ENCODE peak calls at places on chromosomes 7 and 10, in four cellular contexts. One of them, this sample, is unnamed.

GRCh38 chr10:12483996-12484944 is 134.9 kb downstream of the CAMK1D start:
- DNase-seq in body of pancreas: no peak
- DNase-seq in heart left ventricle: no peak
- DNase-seq in IMR-90: no peak
- DNase-seq in this sample: no peak

GRCh38 chr10:27100800-27101347 is 580 bp upstream of the ANKRD26 start:
- DNase-seq in heart left ventricle: peak
- DNase-seq in IMR-90: no peak
- DNase-seq in body of pancreas: no peak
- DNase-seq in this sample: no peak

GRCh38 chr10:104052351-104052885 is 33.3 kb downstream of the COL17A1 start:
- DNase-seq in heart left ventricle: no peak
- DNase-seq in body of pancreas: no peak
- DNase-seq in IMR-90: no peak
- DNase-seq in this sample: peak

GRCh38 chr7:139871276-139871675 is 42.2 kb downstream of the TBXAS1 start:
- DNase-seq in heart left ventricle: no peak
- DNase-seq in body of pancreas: no peak
- DNase-seq in IMR-90: peak
- DNase-seq in this sample: peak

GRCh38 chr7:84647797-84648762 is 453.5 kb upstream of the SEMA3A start:
- DNase-seq in IMR-90: peak
- DNase-seq in body of pancreas: no peak
- DNase-seq in heart left ventricle: no peak
- DNase-seq in this sample: peak

GRCh38 chr7:82521906-82522445 is 78.4 kb upstream of the CACNA2D1 start:
- DNase-seq in body of pancreas: no peak
- DNase-seq in heart left ventricle: no peak
- DNase-seq in IMR-90: no peak
- DNase-seq in this sample: peak

GRCh38 chr10:62433181-62433692 is 59.1 kb downstream of the ZNF365 start:
- DNase-seq in IMR-90: peak
- DNase-seq in body of pancreas: peak
- DNase-seq in heart left ventricle: peak
- DNase-seq in this sample: peak

GRCh38 chr7:137909042-137909441 is 62.3 kb upstream of the DGKI start:
- DNase-seq in heart left ventricle: no peak
- DNase-seq in body of pancreas: no peak
- DNase-seq in IMR-90: peak
- DNase-seq in this sample: peak

GRCh38 chr7:72785166-72785955 is 42.6 kb downstream of the TYW1B start:
- DNase-seq in heart left ventricle: no peak
- DNase-seq in body of pancreas: no peak
- DNase-seq in IMR-90: peak
- DNase-seq in this sample: peak

GRCh38 chr7:124072603-124073324 is 39.9 kb upstream of the TMEM229A start:
- DNase-seq in heart left ventricle: no peak
- DNase-seq in IMR-90: peak
- DNase-seq in body of pancreas: no peak
- DNase-seq in this sample: peak

GRCh38 chr10:61068471-61068870 is 124.5 kb upstream of the RHOBTB1 start:
- DNase-seq in body of pancreas: no peak
- DNase-seq in IMR-90: no peak
- DNase-seq in heart left ventricle: no peak
- DNase-seq in this sample: peak

GRCh38 chr7:98470131-98470985 is 69.5 kb upstream of the BAIAP2L1 start:
- DNase-seq in IMR-90: no peak
- DNase-seq in body of pancreas: peak
- DNase-seq in heart left ventricle: peak
- DNase-seq in this sample: no peak

GRCh38 chr7:155804897-155805825 is 7.1 kb downstream of the SHH start:
- DNase-seq in IMR-90: peak
- DNase-seq in body of pancreas: peak
- DNase-seq in heart left ventricle: peak
- DNase-seq in this sample: peak

GRCh38 chr7:2959343-2959680 is 84.4 kb downstream of the CARD11 start:
- DNase-seq in IMR-90: no peak
- DNase-seq in body of pancreas: no peak
- DNase-seq in heart left ventricle: no peak
- DNase-seq in this sample: no peak

GRCh38 chr10:119005377-119006043 is 24.0 kb upstream of the NANOS1 start:
- DNase-seq in body of pancreas: no peak
- DNase-seq in IMR-90: peak
- DNase-seq in heart left ventricle: no peak
- DNase-seq in this sample: peak

GRCh38 chr10:11687779-11688447 is 54.3 kb upstream of the ECHDC3 start:
- DNase-seq in body of pancreas: peak
- DNase-seq in IMR-90: no peak
- DNase-seq in heart left ventricle: no peak
- DNase-seq in this sample: no peak

GRCh38 chr10:47277352-47278151 is 22.4 kb upstream of the GDF10 start:
- DNase-seq in heart left ventricle: no peak
- DNase-seq in body of pancreas: no peak
- DNase-seq in IMR-90: no peak
- DNase-seq in this sample: no peak

GRCh38 chr7:2044311-2044882 is 188.3 kb downstream of the MAD1L1 start:
- DNase-seq in IMR-90: no peak
- DNase-seq in body of pancreas: no peak
- DNase-seq in heart left ventricle: peak
- DNase-seq in this sample: no peak

GRCh38 chr10:23199768-23200511 is 7.8 kb downstream of the PTF1A start:
- DNase-seq in IMR-90: no peak
- DNase-seq in heart left ventricle: no peak
- DNase-seq in body of pancreas: no peak
- DNase-seq in this sample: no peak

GRCh38 chr10:12960431-12960898 is 41.0 kb downstream of the CCDC3 start:
- DNase-seq in heart left ventricle: peak
- DNase-seq in body of pancreas: peak
- DNase-seq in IMR-90: peak
- DNase-seq in this sample: peak

GRCh38 chr7:103989785-103990775 is 622 bp upstream of the RELN start:
- DNase-seq in heart left ventricle: no peak
- DNase-seq in IMR-90: peak
- DNase-seq in body of pancreas: no peak
- DNase-seq in this sample: peak
- TF ChIP-seq CTCF in heart left ventricle: no peak
- TF ChIP-seq CTCF in IMR-90: peak
- TF ChIP-seq CTCF in body of pancreas: no peak
- TF ChIP-seq CTCF in this sample: no peak

DNA sequence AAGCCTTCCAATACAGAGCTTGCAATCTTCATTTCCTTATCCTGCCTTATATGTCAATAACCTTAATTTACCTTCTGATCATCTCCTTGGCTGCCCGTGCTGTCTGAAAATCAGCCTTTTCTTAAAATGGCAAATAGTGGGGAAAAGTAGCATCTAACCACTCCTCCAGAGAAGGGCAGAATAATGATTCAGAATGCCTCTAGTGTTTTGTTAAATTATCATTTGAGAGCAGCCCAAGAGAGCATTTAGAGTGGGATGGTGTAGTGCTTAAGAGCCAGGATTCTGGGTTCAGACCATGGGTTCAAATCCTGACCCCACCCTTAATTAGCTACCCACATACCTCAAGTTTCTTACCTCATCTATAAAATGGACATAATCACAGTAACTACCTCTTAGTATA is 4.6 kb upstream of the TMEM139 start:
- DNase-seq in body of pancreas: no peak
- DNase-seq in heart left ventricle: no peak
- DNase-seq in IMR-90: no peak
- DNase-seq in this sample: no peak
- H3K4me3 ChIP-seq in body of pancreas: no peak
- H3K4me3 ChIP-seq in heart left ventricle: no peak
- H3K4me3 ChIP-seq in IMR-90: no peak
- H3K4me3 ChIP-seq in this sample: no peak

DNA sequence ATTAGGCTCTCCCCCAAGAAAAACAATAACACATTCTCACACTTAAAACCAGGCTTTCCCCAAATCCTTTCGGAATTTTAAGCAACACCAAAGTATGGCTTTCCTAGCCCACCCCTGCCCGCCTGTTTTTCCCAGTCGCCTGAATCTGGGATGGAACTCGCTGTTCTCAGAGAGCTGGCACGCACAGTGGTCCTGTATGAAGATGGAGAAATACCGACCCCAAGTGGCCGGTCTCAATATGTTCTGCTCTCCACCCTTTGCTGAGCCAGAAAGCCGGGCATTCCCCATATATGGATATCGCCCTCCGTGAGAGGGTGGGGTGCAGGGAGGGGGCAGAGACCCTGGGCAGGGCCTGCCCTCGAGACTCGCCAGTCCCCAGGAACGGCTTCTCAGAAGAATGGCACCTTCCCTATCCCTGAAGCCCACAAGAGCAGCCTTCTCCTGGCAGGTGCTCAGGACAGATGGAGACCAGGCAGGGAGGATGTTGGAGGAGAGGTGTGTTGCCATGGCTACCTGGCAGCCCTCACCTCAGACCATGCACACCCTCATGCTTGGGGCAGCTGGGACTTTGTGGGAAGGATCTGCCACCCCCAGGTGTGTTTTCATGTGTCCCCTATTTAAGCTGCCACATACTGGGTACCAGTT is 3.4 kb downstream of the TACR2 start:
- DNase-seq in IMR-90: peak
- DNase-seq in heart left ventricle: peak
- DNase-seq in body of pancreas: peak
- DNase-seq in this sample: peak
- TF ChIP-seq CTCF in IMR-90: peak
- TF ChIP-seq CTCF in heart left ventricle: peak
- TF ChIP-seq CTCF in body of pancreas: peak
- TF ChIP-seq CTCF in this sample: peak

DNA sequence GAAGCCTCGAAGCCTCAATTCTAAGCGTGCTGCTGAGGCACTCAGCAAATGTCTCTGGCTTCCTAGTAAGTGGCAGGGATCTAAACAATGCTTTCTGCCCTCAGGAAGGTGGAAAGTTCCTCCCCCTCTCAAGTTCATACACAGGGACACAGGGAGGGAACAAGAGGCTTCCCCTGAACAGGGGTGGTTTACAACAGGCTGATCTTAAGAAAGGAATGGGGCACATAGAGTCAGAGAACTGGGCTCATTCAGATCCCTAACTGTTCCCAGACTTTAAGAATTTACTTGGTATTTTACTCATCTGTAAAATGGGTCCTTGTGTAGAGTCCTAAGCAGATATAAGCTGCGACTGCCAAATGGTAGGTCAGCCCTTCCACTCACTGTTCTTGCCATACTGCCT is 2.5 kb downstream of the TNS3 start:
- DNase-seq in IMR-90: no peak
- DNase-seq in heart left ventricle: no peak
- DNase-seq in body of pancreas: no peak
- DNase-seq in this sample: no peak
- H3K4me3 ChIP-seq in IMR-90: no peak
- H3K4me3 ChIP-seq in heart left ventricle: no peak
- H3K4me3 ChIP-seq in body of pancreas: no peak
- H3K4me3 ChIP-seq in this sample: no peak

GRCh38 chr7:79302281-79302680 is 151.2 kb downstream of the MAGI2 start:
- DNase-seq in IMR-90: no peak
- DNase-seq in heart left ventricle: no peak
- DNase-seq in body of pancreas: no peak
- DNase-seq in this sample: no peak

GRCh38 chr7:79304711-79305110 is 148.8 kb downstream of the MAGI2 start:
- DNase-seq in heart left ventricle: no peak
- DNase-seq in body of pancreas: no peak
- DNase-seq in IMR-90: no peak
- DNase-seq in this sample: no peak

GRCh38 chr7:79307376-79307775 is 146.1 kb downstream of the MAGI2 start:
- DNase-seq in heart left ventricle: no peak
- DNase-seq in IMR-90: no peak
- DNase-seq in body of pancreas: no peak
- DNase-seq in this sample: no peak

GRCh38 chr7:79312022-79312421 is 141.4 kb downstream of the MAGI2 start:
- DNase-seq in IMR-90: no peak
- DNase-seq in heart left ventricle: no peak
- DNase-seq in body of pancreas: no peak
- DNase-seq in this sample: no peak

GRCh38 chr7:79308176-79308575 is 145.3 kb downstream of the MAGI2 start:
- DNase-seq in IMR-90: no peak
- DNase-seq in heart left ventricle: no peak
- DNase-seq in body of pancreas: no peak
- DNase-seq in this sample: peak
- TF ChIP-seq CTCF in IMR-90: no peak
- TF ChIP-seq CTCF in heart left ventricle: no peak
- TF ChIP-seq CTCF in body of pancreas: no peak
- TF ChIP-seq CTCF in this sample: peak

GRCh38 chr10:132044803-132045202 is 20.9 kb upstream of the JAKMIP3 start:
- DNase-seq in heart left ventricle: no peak
- DNase-seq in body of pancreas: no peak
- DNase-seq in IMR-90: no peak
- DNase-seq in this sample: no peak

GRCh38 chr10:132041340-132041739 is 24.4 kb upstream of the JAKMIP3 start:
- DNase-seq in body of pancreas: no peak
- DNase-seq in IMR-90: no peak
- DNase-seq in heart left ventricle: no peak
- DNase-seq in this sample: no peak

GRCh38 chr10:132047575-132048293 is 18.0 kb upstream of the JAKMIP3 start:
- DNase-seq in body of pancreas: no peak
- DNase-seq in heart left ventricle: no peak
- DNase-seq in IMR-90: no peak
- DNase-seq in this sample: no peak

GRCh38 chr10:132045324-132045723 is 20.4 kb upstream of the JAKMIP3 start:
- DNase-seq in heart left ventricle: no peak
- DNase-seq in IMR-90: no peak
- DNase-seq in body of pancreas: no peak
- DNase-seq in this sample: no peak

GRCh38 chr10:132043861-132044695 is 21.7 kb upstream of the JAKMIP3 start:
- DNase-seq in heart left ventricle: no peak
- DNase-seq in body of pancreas: no peak
- DNase-seq in IMR-90: no peak
- DNase-seq in this sample: no peak
- H3K4me3 ChIP-seq in heart left ventricle: no peak
- H3K4me3 ChIP-seq in body of pancreas: no peak
- H3K4me3 ChIP-seq in IMR-90: no peak
- H3K4me3 ChIP-seq in this sample: no peak

GRCh38 chr7:128389085-128389814 is 20.5 kb downstream of the IMPDH1 start:
- DNase-seq in heart left ventricle: no peak
- DNase-seq in IMR-90: no peak
- DNase-seq in body of pancreas: no peak
- DNase-seq in this sample: no peak
- TF ChIP-seq CTCF in heart left ventricle: no peak
- TF ChIP-seq CTCF in IMR-90: no peak
- TF ChIP-seq CTCF in body of pancreas: no peak
- TF ChIP-seq CTCF in this sample: no peak

GRCh38 chr7:23107781-23108180 is 2.2 kb downstream of the KLHL7 start:
- DNase-seq in IMR-90: no peak
- DNase-seq in heart left ventricle: no peak
- DNase-seq in body of pancreas: no peak
- DNase-seq in this sample: no peak
- H3K4me3 ChIP-seq in IMR-90: peak
- H3K4me3 ChIP-seq in heart left ventricle: peak
- H3K4me3 ChIP-seq in body of pancreas: no peak
- H3K4me3 ChIP-seq in this sample: no peak

DNA sequence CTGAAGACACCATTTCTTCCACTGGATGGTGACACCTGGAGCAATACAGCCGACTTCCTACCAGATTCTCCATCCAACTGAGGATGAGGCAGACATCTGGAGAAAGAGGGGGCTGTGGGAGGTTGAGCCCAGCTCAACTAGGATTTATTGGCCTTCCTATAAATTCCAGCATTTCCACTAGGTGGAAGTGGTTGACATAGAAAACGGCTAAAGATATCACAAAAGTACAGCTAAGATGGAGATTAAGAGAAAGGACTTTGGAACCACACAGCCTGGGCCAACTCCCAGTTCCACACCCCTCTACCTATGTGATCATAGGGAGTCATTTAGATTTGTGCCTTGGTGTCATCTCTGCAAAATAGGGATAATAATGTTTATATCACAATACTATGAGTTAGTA is 61.3 kb upstream of the CAV2 start:
- DNase-seq in heart left ventricle: no peak
- DNase-seq in body of pancreas: no peak
- DNase-seq in IMR-90: peak
- DNase-seq in this sample: peak
- TF ChIP-seq CTCF in heart left ventricle: no peak
- TF ChIP-seq CTCF in body of pancreas: no peak
- TF ChIP-seq CTCF in IMR-90: no peak
- TF ChIP-seq CTCF in this sample: peak

This sample was measured in choroid plexus epithelial cell.